ENCODE peak calls at places on chromosomes 5 and 9, in eight cellular contexts. One of them, this sample, is unnamed.
A peak's percentile ranks its signal among the peaks of the same experiment; 100 is the strongest.

GRCh38 chr5:98564836-98565235 is 208.6 kb upstream of the RGMB start:
- DNase-seq in HFF-Myc: no peak
- DNase-seq in AG04450: no peak
- DNase-seq in SK-N-SH: no peak
- DNase-seq in body of pancreas: no peak
- DNase-seq in BE2C: no peak
- DNase-seq in H1: no peak
- DNase-seq in upper lobe of right lung: no peak
- DNase-seq in this sample: peak; percentile 52

GRCh38 chr5:59923465-59923864 is 29.9 kb upstream of the PDE4D start:
- DNase-seq in HFF-Myc: peak; percentile 10
- DNase-seq in AG04450: no peak
- DNase-seq in SK-N-SH: no peak
- DNase-seq in body of pancreas: no peak
- DNase-seq in BE2C: no peak
- DNase-seq in H1: no peak
- DNase-seq in upper lobe of right lung: no peak
- DNase-seq in this sample: peak; percentile 66

GRCh38 chr5:154858972-154859950 is 834 bp downstream of the CNOT8 start:
- DNase-seq in HFF-Myc: no peak
- DNase-seq in AG04450: no peak
- DNase-seq in SK-N-SH: no peak
- DNase-seq in body of pancreas: no peak
- DNase-seq in BE2C: no peak
- DNase-seq in H1: no peak
- DNase-seq in upper lobe of right lung: no peak
- DNase-seq in this sample: peak; percentile 21

GRCh38 chr9:80775515-80775914 is 913.8 kb downstream of the TLE1 start:
- DNase-seq in HFF-Myc: no peak
- DNase-seq in AG04450: no peak
- DNase-seq in SK-N-SH: no peak
- DNase-seq in body of pancreas: no peak
- DNase-seq in BE2C: peak; percentile 68
- DNase-seq in H1: no peak
- DNase-seq in upper lobe of right lung: no peak
- DNase-seq in this sample: peak; percentile 69

GRCh38 chr5:95715799-95716461 is 15.2 kb upstream of the RHOBTB3 start:
- DNase-seq in HFF-Myc: peak; percentile 60
- DNase-seq in AG04450: no peak
- DNase-seq in SK-N-SH: no peak
- DNase-seq in body of pancreas: no peak
- DNase-seq in BE2C: no peak
- DNase-seq in H1: no peak
- DNase-seq in upper lobe of right lung: no peak
- DNase-seq in this sample: peak; percentile 57

GRCh38 chr9:109238677-109239076 is 71.6 kb upstream of the FRRS1L start:
- DNase-seq in HFF-Myc: no peak
- DNase-seq in AG04450: no peak
- DNase-seq in SK-N-SH: no peak
- DNase-seq in body of pancreas: no peak
- DNase-seq in BE2C: no peak
- DNase-seq in H1: no peak
- DNase-seq in upper lobe of right lung: no peak
- DNase-seq in this sample: no peak

GRCh38 chr9:95505676-95506437 is 10.9 kb downstream of the PTCH1 start:
- DNase-seq in HFF-Myc: no peak
- DNase-seq in AG04450: no peak
- DNase-seq in SK-N-SH: peak; percentile 86
- DNase-seq in body of pancreas: peak; percentile 72
- DNase-seq in BE2C: peak; percentile 76
- DNase-seq in H1: no peak
- DNase-seq in upper lobe of right lung: peak; percentile 74
- DNase-seq in this sample: peak; percentile 78

GRCh38 chr5:135501965-135502364 is 33.8 kb downstream of the NEUROG1 start:
- DNase-seq in HFF-Myc: no peak
- DNase-seq in AG04450: no peak
- DNase-seq in SK-N-SH: no peak
- DNase-seq in body of pancreas: no peak
- DNase-seq in BE2C: no peak
- DNase-seq in H1: no peak
- DNase-seq in upper lobe of right lung: no peak
- DNase-seq in this sample: no peak

GRCh38 chr5:79961731-79962579 is 29.1 kb downstream of the MTX3 start:
- DNase-seq in HFF-Myc: no peak
- DNase-seq in AG04450: no peak
- DNase-seq in SK-N-SH: peak; percentile 7
- DNase-seq in body of pancreas: no peak
- DNase-seq in BE2C: peak; percentile 14
- DNase-seq in H1: no peak
- DNase-seq in upper lobe of right lung: no peak
- DNase-seq in this sample: no peak

GRCh38 chr5:158068964-158069363 is 210.0 kb upstream of the CLINT1 start:
- DNase-seq in HFF-Myc: no peak
- DNase-seq in AG04450: no peak
- DNase-seq in SK-N-SH: no peak
- DNase-seq in body of pancreas: no peak
- DNase-seq in BE2C: no peak
- DNase-seq in H1: no peak
- DNase-seq in upper lobe of right lung: no peak
- DNase-seq in this sample: no peak

GRCh38 chr9:121954477-121955175 is 138.5 kb downstream of the TTLL11 start:
- DNase-seq in HFF-Myc: no peak
- DNase-seq in AG04450: peak; percentile 32
- DNase-seq in SK-N-SH: peak; percentile 46
- DNase-seq in body of pancreas: peak; percentile 41
- DNase-seq in BE2C: no peak
- DNase-seq in H1: no peak
- DNase-seq in upper lobe of right lung: no peak
- DNase-seq in this sample: peak; percentile 87

GRCh38 chr5:152607393-152608165 is 202.5 kb upstream of the NMUR2 start:
- DNase-seq in HFF-Myc: no peak
- DNase-seq in AG04450: no peak
- DNase-seq in SK-N-SH: no peak
- DNase-seq in body of pancreas: no peak
- DNase-seq in BE2C: no peak
- DNase-seq in H1: no peak
- DNase-seq in upper lobe of right lung: no peak
- DNase-seq in this sample: no peak

GRCh38 chr5:121019734-121020133 is 555.6 kb downstream of the PRR16 start:
- DNase-seq in HFF-Myc: no peak
- DNase-seq in AG04450: no peak
- DNase-seq in SK-N-SH: no peak
- DNase-seq in body of pancreas: no peak
- DNase-seq in BE2C: no peak
- DNase-seq in H1: no peak
- DNase-seq in upper lobe of right lung: no peak
- DNase-seq in this sample: no peak

GRCh38 chr9:126151031-126151670 is 175.5 kb upstream of the MVB12B start:
- DNase-seq in HFF-Myc: no peak
- DNase-seq in AG04450: no peak
- DNase-seq in SK-N-SH: peak; percentile 45
- DNase-seq in body of pancreas: peak; percentile 14
- DNase-seq in BE2C: no peak
- DNase-seq in H1: no peak
- DNase-seq in upper lobe of right lung: peak; percentile 68
- DNase-seq in this sample: no peak

GRCh38 chr9:92563701-92564100 is 27.9 kb upstream of the ECM2 start:
- DNase-seq in HFF-Myc: no peak
- DNase-seq in AG04450: no peak
- DNase-seq in SK-N-SH: no peak
- DNase-seq in body of pancreas: no peak
- DNase-seq in BE2C: no peak
- DNase-seq in H1: no peak
- DNase-seq in upper lobe of right lung: no peak
- DNase-seq in this sample: peak; percentile 14

GRCh38 chr9:6845881-6846280 is 88.1 kb downstream of the KDM4C start:
- DNase-seq in HFF-Myc: no peak
- DNase-seq in AG04450: no peak
- DNase-seq in SK-N-SH: peak; percentile 39
- DNase-seq in body of pancreas: no peak
- DNase-seq in BE2C: no peak
- DNase-seq in H1: peak; percentile 9
- DNase-seq in upper lobe of right lung: no peak
- DNase-seq in this sample: peak; percentile 23

GRCh38 chr5:177086918-177087706 is 397 bp downstream of the FGFR4 start:
- DNase-seq in HFF-Myc: no peak
- DNase-seq in AG04450: no peak
- DNase-seq in SK-N-SH: peak; percentile 88
- DNase-seq in body of pancreas: peak; percentile 88
- DNase-seq in BE2C: peak; percentile 66
- DNase-seq in H1: peak; percentile 25
- DNase-seq in upper lobe of right lung: peak; percentile 85
- DNase-seq in this sample: peak; percentile 40

GRCh38 chr5:177089146-177089545 is 2.4 kb downstream of the FGFR4 start:
- DNase-seq in HFF-Myc: no peak
- DNase-seq in AG04450: no peak
- DNase-seq in SK-N-SH: peak; percentile 35
- DNase-seq in body of pancreas: no peak
- DNase-seq in BE2C: no peak
- DNase-seq in H1: no peak
- DNase-seq in upper lobe of right lung: no peak
- DNase-seq in this sample: peak; percentile 52

GRCh38 chr5:177089825-177090641 is 3.3 kb downstream of the FGFR4 start:
- DNase-seq in HFF-Myc: no peak
- DNase-seq in AG04450: no peak
- DNase-seq in SK-N-SH: no peak
- DNase-seq in body of pancreas: no peak
- DNase-seq in BE2C: no peak
- DNase-seq in H1: no peak
- DNase-seq in upper lobe of right lung: no peak
- DNase-seq in this sample: no peak

GRCh38 chr5:177085985-177086917 is at the start of gene FGFR4:
- DNase-seq in HFF-Myc: no peak
- DNase-seq in AG04450: no peak
- DNase-seq in SK-N-SH: peak; percentile 99
- DNase-seq in body of pancreas: peak; percentile 82
- DNase-seq in BE2C: peak; percentile 87
- DNase-seq in H1: peak; percentile 87
- DNase-seq in upper lobe of right lung: peak; percentile 85
- DNase-seq in this sample: peak; percentile 74

GRCh38 chr5:177087707-177088005 is 941 bp downstream of the FGFR4 start:
- DNase-seq in HFF-Myc: no peak
- DNase-seq in AG04450: no peak
- DNase-seq in SK-N-SH: no peak
- DNase-seq in body of pancreas: no peak
- DNase-seq in BE2C: no peak
- DNase-seq in H1: no peak
- DNase-seq in upper lobe of right lung: no peak
- DNase-seq in this sample: no peak
- H3K4me3 ChIP-seq in HFF-Myc: peak overlapping the region; percentile 41
- H3K4me3 ChIP-seq in AG04450: peak overlapping the region; percentile 56
- H3K4me3 ChIP-seq in SK-N-SH: no peak overlapping the region
- H3K4me3 ChIP-seq in body of pancreas: no peak overlapping the region
- H3K4me3 ChIP-seq in BE2C: peak overlapping the region; percentile 52
- H3K4me3 ChIP-seq in H1: peak overlapping the region; percentile 76
- H3K4me3 ChIP-seq in upper lobe of right lung: peak overlapping the region; percentile 57
- H3K4me3 ChIP-seq in this sample: peak overlapping the region; percentile 60

GRCh38 chr9:87080512-87081225 is 133.4 kb upstream of the GAS1 start:
- DNase-seq in HFF-Myc: no peak
- DNase-seq in AG04450: no peak
- DNase-seq in SK-N-SH: peak; percentile 67
- DNase-seq in body of pancreas: no peak
- DNase-seq in BE2C: peak; percentile 18
- DNase-seq in H1: no peak
- DNase-seq in upper lobe of right lung: no peak
- DNase-seq in this sample: peak; percentile 90
- TF ChIP-seq CTCF in HFF-Myc: peak; percentile 10
- TF ChIP-seq CTCF in AG04450: no peak
- TF ChIP-seq CTCF in SK-N-SH: peak; percentile 50
- TF ChIP-seq CTCF in body of pancreas: no peak
- TF ChIP-seq CTCF in BE2C: peak; percentile 51
- TF ChIP-seq CTCF in H1: peak; percentile 32
- TF ChIP-seq CTCF in upper lobe of right lung: no peak
- TF ChIP-seq CTCF in this sample: no peak

GRCh38 chr9:38319496-38320173 is 72.9 kb upstream of the ALDH1B1 start:
- DNase-seq in HFF-Myc: no peak
- DNase-seq in AG04450: no peak
- DNase-seq in SK-N-SH: no peak
- DNase-seq in body of pancreas: no peak
- DNase-seq in BE2C: no peak
- DNase-seq in H1: no peak
- DNase-seq in upper lobe of right lung: no peak
- DNase-seq in this sample: no peak
- H3K4me3 ChIP-seq in HFF-Myc: no peak overlapping the region
- H3K4me3 ChIP-seq in AG04450: no peak overlapping the region
- H3K4me3 ChIP-seq in SK-N-SH: no peak overlapping the region
- H3K4me3 ChIP-seq in body of pancreas: no peak overlapping the region
- H3K4me3 ChIP-seq in BE2C: peak overlapping the region; percentile 33
- H3K4me3 ChIP-seq in H1: no peak overlapping the region
- H3K4me3 ChIP-seq in upper lobe of right lung: peak overlapping the region; percentile 31
- H3K4me3 ChIP-seq in this sample: no peak overlapping the region

GRCh38 chr5:5887818-5888217 is 465.3 kb downstream of the ICE1 start:
- DNase-seq in HFF-Myc: no peak
- DNase-seq in AG04450: no peak
- DNase-seq in SK-N-SH: no peak
- DNase-seq in body of pancreas: no peak
- DNase-seq in BE2C: no peak
- DNase-seq in H1: no peak
- DNase-seq in upper lobe of right lung: no peak
- DNase-seq in this sample: no peak

GRCh38 chr5:5884593-5884992 is 462.1 kb downstream of the ICE1 start:
- DNase-seq in HFF-Myc: no peak
- DNase-seq in AG04450: no peak
- DNase-seq in SK-N-SH: no peak
- DNase-seq in body of pancreas: no peak
- DNase-seq in BE2C: no peak
- DNase-seq in H1: no peak
- DNase-seq in upper lobe of right lung: no peak
- DNase-seq in this sample: no peak

GRCh38 chr5:5886353-5886752 is 463.9 kb downstream of the ICE1 start:
- DNase-seq in HFF-Myc: no peak
- DNase-seq in AG04450: no peak
- DNase-seq in SK-N-SH: no peak
- DNase-seq in body of pancreas: no peak
- DNase-seq in BE2C: no peak
- DNase-seq in H1: no peak
- DNase-seq in upper lobe of right lung: no peak
- DNase-seq in this sample: no peak

GRCh38 chr5:5885782-5886181 is 463.3 kb downstream of the ICE1 start:
- DNase-seq in HFF-Myc: no peak
- DNase-seq in AG04450: no peak
- DNase-seq in SK-N-SH: no peak
- DNase-seq in body of pancreas: no peak
- DNase-seq in BE2C: no peak
- DNase-seq in H1: no peak
- DNase-seq in upper lobe of right lung: no peak
- DNase-seq in this sample: no peak

DNA sequence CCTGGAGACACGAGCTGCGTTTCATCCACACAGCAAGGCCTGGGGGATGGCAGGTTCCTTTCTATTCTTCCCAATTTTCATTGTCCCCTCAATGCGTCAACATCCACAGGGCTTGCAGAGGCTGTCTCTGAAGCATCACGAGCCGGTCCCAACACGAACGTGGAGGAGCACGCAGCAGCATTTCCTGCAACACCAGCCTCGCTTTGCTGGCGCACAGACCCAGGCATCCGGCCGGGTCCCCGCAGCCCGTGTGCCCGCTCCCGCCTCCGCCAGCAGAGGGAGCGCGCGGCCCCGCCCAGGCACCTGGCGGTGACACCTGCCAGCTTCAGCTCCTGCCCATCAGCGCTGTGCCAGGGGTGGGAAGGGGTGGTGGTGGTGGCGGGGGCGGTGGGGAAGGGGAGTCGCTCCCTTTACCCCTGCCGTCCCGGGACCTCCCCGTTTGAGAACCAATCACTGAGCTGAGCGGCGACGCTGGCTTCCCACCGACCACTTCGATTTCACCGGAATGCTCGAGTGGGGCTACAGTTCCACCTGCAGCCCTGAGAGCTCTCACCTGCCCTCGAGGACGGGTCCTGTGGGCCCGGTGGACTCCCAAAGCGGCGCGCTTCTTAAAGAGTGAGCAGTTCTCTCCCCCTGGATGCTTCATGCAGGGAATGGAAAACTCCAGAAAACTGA is 464.5 kb downstream of the ICE1 start:
- DNase-seq in HFF-Myc: no peak
- DNase-seq in AG04450: no peak
- DNase-seq in SK-N-SH: peak; percentile 33
- DNase-seq in body of pancreas: peak; percentile 56
- DNase-seq in BE2C: no peak
- DNase-seq in H1: peak; percentile 19
- DNase-seq in upper lobe of right lung: peak; percentile 77
- DNase-seq in this sample: no peak
- TF ChIP-seq CTCF in HFF-Myc: no peak
- TF ChIP-seq CTCF in AG04450: no peak
- TF ChIP-seq CTCF in SK-N-SH: no peak
- TF ChIP-seq CTCF in body of pancreas: peak; percentile 57
- TF ChIP-seq CTCF in BE2C: no peak
- TF ChIP-seq CTCF in H1: peak; percentile 95
- TF ChIP-seq CTCF in upper lobe of right lung: peak; percentile 56
- TF ChIP-seq CTCF in this sample: peak; percentile 10

This sample was measured in fibroblast of villous mesenchyme.